ENCODE peak calls at places on chromosomes 4 and X, in five cellular contexts. P, F, H, J and E are unnamed samples. For H3K4me1, the result is how much of the 10 kb centered on the place peaks cover.

GRCh38 chr4:177505171-177505615 is 63.0 kb upstream of the AGA start:
- DNase-seq in J (no peak), P (no peak), F (no peak), H (no peak), E (no peak)

GRCh38 chr4:70365479-70365878 is 4.9 kb downstream of the SMR3A start:
- DNase-seq in F (no peak), P (no peak), H (no peak), J (no peak), E (no peak)

GRCh38 chr4:189265515-189265914 is 675.2 kb upstream of the FRG1 start:
- DNase-seq in H (no peak), F (no peak), P (no peak), J (no peak), E (no peak)

GRCh38 chrX:153901753-153902140 is 2.7 kb upstream of the AVPR2 start:
- DNase-seq in P (no peak), J (no peak), H (no peak), F (no peak), E (no peak)

GRCh38 chr4:168993724-168994510 is 16.1 kb downstream of the CBR4 start:
- DNase-seq in F (no peak), H (no peak), J (peak), P (no peak), E (peak)

GRCh38 chr4:173185832-173186545 is 17.4 kb downstream of the GALNT7 start:
- DNase-seq in F (peak), J (no peak), P (no peak), H (no peak), E (no peak)

GRCh38 chrX:100995469-100995868 is 26.0 kb downstream of the ARL13A start:
- DNase-seq in H (peak), P (no peak), J (peak), F (no peak), E (peak)

GRCh38 chr4:4519296-4519898 is 22.5 kb downstream of the STX18 start:
- DNase-seq in J (peak), P (no peak), H (peak), F (peak), E (peak)

GRCh38 chrX:9885150-9885549 is 82.0 kb upstream of the CLDN34 start:
- DNase-seq in H (peak), J (peak), F (peak), P (no peak), E (no peak)

GRCh38 chr4:186191266-186192067 is at the start of gene CYP4V2:
- DNase-seq in H (peak), J (peak), P (peak), F (peak), E (peak)

GRCh38 chr4:80308466-80308822 is 27.1 kb upstream of the CFAP299 start:
- DNase-seq in J (no peak), F (no peak), P (no peak), H (no peak), E (no peak)

GRCh38 chrX:136303041-136303440 is 2.3 kb downstream of the ADGRG4 start:
- DNase-seq in J (no peak), F (no peak), H (no peak), P (no peak), E (no peak)

GRCh38 chrX:3145716-3146115 is 104.4 kb downstream of the ARSF start:
- DNase-seq in H (peak), P (no peak), F (no peak), J (no peak), E (no peak)

GRCh38 chr4:26031704-26032103 is 117.7 kb downstream of the SMIM20 start:
- DNase-seq in J (no peak), H (no peak), P (no peak), F (no peak), E (no peak)

GRCh38 chrX:16436348-16437188 is 213.4 kb upstream of the S100G start:
- DNase-seq in P (peak), F (peak), J (peak), H (peak), E (peak)

GRCh38 chr4:1347410-1347864 is 429 bp downstream of the UVSSA start:
- DNase-seq in H (peak), J (peak), F (peak), P (peak), E (peak)

GRCh38 chrX:103538728-103539127 is 19.4 kb upstream of the RAB40A start:
- DNase-seq in F (no peak), P (no peak), H (peak), J (no peak), E (no peak)

GRCh38 chrX:42375080-42375479 is 402.9 kb downstream of the PPP1R2C start:
- DNase-seq in F (no peak), J (no peak), P (no peak), H (no peak), E (no peak)
- H3K27ac ChIP-seq in F (no peak), J (no peak), P (no peak), H (no peak), E (no peak)

DNA sequence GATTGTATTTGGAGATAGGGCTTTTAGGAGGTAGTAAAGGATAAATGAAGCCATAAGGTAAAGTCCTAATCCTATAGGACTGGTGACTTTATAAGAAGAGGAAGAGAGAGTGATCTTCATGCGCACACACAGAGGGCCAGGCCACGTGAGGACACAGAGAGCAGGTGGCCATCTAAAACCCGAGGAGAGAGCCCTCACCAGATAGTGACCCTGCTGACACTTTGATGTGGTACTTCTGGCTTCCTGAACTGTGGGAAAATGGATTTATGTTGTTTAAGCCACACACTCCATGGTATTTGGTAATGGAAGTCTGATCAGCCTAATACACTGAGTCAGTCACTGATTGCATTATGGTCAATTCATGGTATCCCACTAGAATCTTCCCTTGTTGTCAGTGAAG is 164.9 kb upstream of the TAPT1 start:
- DNase-seq in J (no peak), P (no peak), H (no peak), F (no peak), E (no peak)
- H3K4me1 ChIP-seq in J (under half), P (under half), H (under half), F (under half), E (under half)

GRCh38 chr4:6933691-6934430 is 24.2 kb downstream of the TBC1D14 start:
- DNase-seq in F (no peak), P (no peak), H (no peak), J (no peak), E (no peak)

GRCh38 chr4:6938237-6938636 is 28.6 kb downstream of the TBC1D14 start:
- DNase-seq in P (peak), J (no peak), H (no peak), F (no peak), E (no peak)

GRCh38 chr4:6937201-6937600 is 27.6 kb downstream of the TBC1D14 start:
- DNase-seq in J (no peak), H (no peak), P (no peak), F (no peak), E (no peak)

GRCh38 chr4:6937748-6938147 is 28.1 kb downstream of the TBC1D14 start:
- DNase-seq in F (no peak), J (no peak), H (no peak), P (no peak), E (no peak)

DNA sequence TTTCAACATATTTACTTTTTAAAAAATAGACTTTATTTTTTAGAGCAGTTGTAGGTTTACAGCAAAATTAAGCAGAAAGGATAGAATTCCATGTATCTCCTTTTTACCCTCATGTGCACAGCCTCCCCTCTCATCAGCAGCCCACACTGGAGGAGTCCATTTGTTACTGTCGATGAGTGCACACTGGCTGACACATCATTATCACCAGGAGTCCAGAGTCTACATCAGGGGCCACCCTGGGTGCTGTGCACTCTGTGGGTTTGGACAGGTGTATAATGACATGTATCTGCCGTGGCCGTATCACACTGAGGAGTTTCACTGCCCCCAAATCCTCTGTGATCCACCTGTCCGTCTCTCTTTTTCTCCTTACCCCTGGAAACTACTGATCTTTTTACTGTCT is 26.3 kb downstream of the TBC1D14 start:
- DNase-seq in P (no peak), J (no peak), F (no peak), H (no peak), E (no peak)
- H3K4me3 ChIP-seq in P (no peak), J (no peak), F (no peak), H (no peak), E (no peak)

GRCh38 chr4:102429553-102429952 is 71.6 kb upstream of the NFKB1 start:
- DNase-seq in H (peak), J (peak), F (peak), P (no peak), E (peak)
- H3K27ac ChIP-seq in H (no peak), J (peak), F (peak), P (no peak), E (peak)

GRCh38 chr4:139555705-139556070 is 331 bp downstream of the SETD7 start:
- DNase-seq in P (peak), H (no peak), J (no peak), F (no peak), E (peak)

GRCh38 chr4:139555073-139555704 is 830 bp downstream of the SETD7 start:
- DNase-seq in F (peak), J (peak), P (peak), H (peak), E (peak)

GRCh38 chr4:139557506-139558110 is 1.6 kb upstream of the SETD7 start:
- DNase-seq in P (no peak), H (no peak), F (no peak), J (no peak), E (no peak)

GRCh38 chr4:139556735-139557505 is 901 bp upstream of the SETD7 start:
- DNase-seq in P (peak), F (peak), J (peak), H (no peak), E (peak)

DNA sequence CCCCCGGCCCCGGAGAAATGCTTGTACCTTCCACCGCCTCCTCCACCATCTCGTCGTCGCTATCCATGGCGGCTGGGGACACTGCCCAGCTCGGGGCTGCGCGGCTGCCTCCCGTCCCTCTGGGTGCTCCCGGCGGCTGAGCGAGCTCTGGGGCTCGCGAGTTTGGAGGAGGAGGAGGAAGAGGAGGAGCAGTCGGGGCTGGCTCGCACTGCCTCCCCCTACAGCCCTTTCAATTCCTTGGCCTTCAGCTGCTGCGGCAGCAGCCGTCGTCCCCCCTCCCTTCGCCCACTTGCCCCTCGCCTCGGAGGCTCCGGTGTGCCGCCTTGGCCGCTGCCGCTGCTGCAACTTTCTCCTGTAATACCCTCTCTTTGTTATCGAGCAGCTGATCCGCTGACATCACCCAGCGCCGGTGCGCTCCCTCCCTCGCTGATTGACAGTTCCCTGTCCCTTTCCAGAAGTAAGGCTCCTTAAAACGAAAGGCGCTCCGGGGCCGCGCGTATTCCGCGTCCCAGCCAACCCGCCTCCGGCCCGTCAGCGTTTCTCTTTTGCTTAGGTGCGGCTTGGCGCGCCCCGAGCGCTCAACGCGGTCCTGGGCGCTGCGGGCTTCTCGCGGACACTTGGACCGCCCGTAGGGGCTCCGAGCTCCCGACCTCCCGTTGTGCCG is at the start of gene SETD7:
- DNase-seq in F (peak), P (peak), J (peak), H (peak), E (peak)
- H3K4me1 ChIP-seq in F (half or more), P (half or more), J (under half), H (under half), E (under half)

GRCh38 chr4:163343604-163344146 is at the start of gene NPY5R:
- DNase-seq in J (peak), P (no peak), H (no peak), F (no peak), E (no peak)
- H3K4me3 ChIP-seq in J (peak), P (peak), H (no peak), F (peak), E (no peak)